ENCODE peak calls at places on chromosomes 13 and 19, in five cellular contexts. G is EL; V is ELR; S is naive thymus-derived CD8-positive, alpha-beta T cell; E is RWPE2. Q is an unnamed sample.
A peak's percentile ranks its signal among the peaks of the same experiment; 100 is the strongest.

GRCh38 chr19:54172764-54173699 is at the start of gene TMC4:
- DNase-seq in G (peak; percentile 53), V (peak; percentile 33), S (no peak), E (no peak), Q (no peak)

GRCh38 chr13:19153782-19154450 is 27.7 kb downstream of the TUBA3C start:
- DNase-seq in G (no peak), V (no peak), S (no peak), E (no peak), Q (no peak)

GRCh38 chr13:75312884-75313520 is 169.0 kb downstream of the TBC1D4 start:
- DNase-seq in G (no peak), V (no peak), S (no peak), E (no peak), Q (no peak)

GRCh38 chr13:21689097-21689496 is 18.2 kb downstream of the FGF9 start:
- DNase-seq in G (no peak), V (no peak), S (no peak), E (no peak), Q (no peak)

GRCh38 chr19:38831142-38831605 is 420 bp downstream of the ECH1 start:
- DNase-seq in G (peak; percentile 99), V (peak; percentile 98), S (no peak), E (no peak), Q (peak; percentile 91)

GRCh38 chr13:113863511-113864302 is at the start of gene GAS6:
- DNase-seq in G (peak; percentile 54), V (peak; percentile 68), S (no peak), E (peak; percentile 62), Q (peak; percentile 63)

GRCh38 chr13:33355470-33355869 is 69.9 kb upstream of the STARD13 start:
- DNase-seq in G (no peak), V (no peak), S (no peak), E (no peak), Q (no peak)

GRCh38 chr13:21481359-21481758 is 22.3 kb upstream of the ZDHHC20 start:
- DNase-seq in G (no peak), V (no peak), S (no peak), E (no peak), Q (peak; percentile 89)

GRCh38 chr19:19406878-19407639 is 1.6 kb downstream of the GATAD2A start:
- DNase-seq in G (peak; percentile 55), V (peak; percentile 61), S (peak; percentile 39), E (no peak), Q (peak; percentile 68)

GRCh38 chr19:16661480-16662034 is 618 bp downstream of the TMEM38A start:
- DNase-seq in G (no peak), V (no peak), S (no peak), E (no peak), Q (peak; percentile 79)

GRCh38 chr13:27120811-27121210 is 50.8 kb downstream of the USP12 start:
- DNase-seq in G (peak; percentile 49), V (no peak), S (no peak), E (no peak), Q (peak; percentile 70)

GRCh38 chr13:100130092-100130491 is 41.2 kb downstream of the PCCA start:
- DNase-seq in G (no peak), V (no peak), S (no peak), E (no peak), Q (peak; percentile 59)

GRCh38 chr19:4914736-4915501 is 5.6 kb downstream of the UHRF1 start:
- DNase-seq in G (peak; percentile 91), V (peak; percentile 96), S (peak; percentile 56), E (peak; percentile 94), Q (peak; percentile 95)